ENCODE peak calls at places on chromosomes 6 and 20, in five cellular contexts. A is spleen, I is H1, S is upper lobe of left lung, E is HCT116. J is an unnamed sample. For H3K9me3, the result is how much of the 10 kb centered on the place peaks cover.

GRCh38 chr20:49470922-49471321 is 11.5 kb downstream of the KCNB1 start:
- DNase-seq in A (no peak), I (no peak), S (no peak), E (no peak), J (no peak)

GRCh38 chr6:144647406-144647964 is 362.4 kb downstream of the UTRN start:
- DNase-seq in A (no peak), I (no peak), S (no peak), E (no peak), J (no peak)

GRCh38 chr6:118876201-118876600 is 17.8 kb upstream of the ASF1A start:
- DNase-seq in A (no peak), I (no peak), S (no peak), E (no peak), J (no peak)

GRCh38 chr6:56851104-56851503 is 103.8 kb upstream of the BEND6 start:
- DNase-seq in A (no peak), I (no peak), S (no peak), E (no peak), J (no peak)

GRCh38 chr6:11615214-11615602 is 77.7 kb downstream of the TMEM170B start:
- DNase-seq in A (no peak), I (no peak), S (no peak), E (no peak), J (no peak)

GRCh38 chr6:160249687-160250086 is 8.9 kb downstream of the SLC22A2 start:
- DNase-seq in A (no peak), I (no peak), S (no peak), E (no peak), J (peak)

GRCh38 chr6:127933852-127934840 is 33.3 kb upstream of the THEMIS start:
- DNase-seq in A (no peak), I (no peak), S (no peak), E (no peak), J (no peak)

GRCh38 chr6:43506667-43507471 is 3.3 kb downstream of the LRRC73 start:
- DNase-seq in A (peak), I (peak), S (no peak), E (peak), J (peak)

GRCh38 chr6:129641344-129641743 is 68.6 kb downstream of the ARHGAP18 start:
- DNase-seq in A (no peak), I (no peak), S (no peak), E (peak), J (no peak)

GRCh38 chr20:4016349-4017050 is 1.1 kb upstream of the RNF24 start:
- DNase-seq in A (no peak), I (no peak), S (no peak), E (no peak), J (no peak)

GRCh38 chr6:168111911-168112310 is 32.9 kb upstream of the FRMD1 start:
- DNase-seq in A (peak), I (no peak), S (no peak), E (no peak), J (no peak)

GRCh38 chr6:168016176-168016620 is 18.7 kb downstream of the KIF25 start:
- DNase-seq in A (no peak), I (peak), S (no peak), E (no peak), J (no peak)

GRCh38 chr20:29086938-29087337 is 2170.5 kb upstream of the DEFB115 start:
- DNase-seq in A (peak), I (no peak), S (no peak), E (no peak), J (no peak)
- H3K9me3 ChIP-seq in A (under half), I (under half), S (under half), E (under half), J (under half)

GRCh38 chr6:132286298-132287019 is 114.8 kb downstream of the MOXD1 start:
- DNase-seq in A (no peak), I (no peak), S (no peak), E (no peak), J (peak)
- TF ChIP-seq POLR2AphosphoS5 in A (no peak), I (no peak), S (no peak), E (no peak), J (no peak)

GRCh38 chr6:81023708-81024107 is 728.8 kb downstream of the TENT5A start:
- DNase-seq in A (no peak), I (no peak), S (no peak), E (no peak), J (no peak)
- H3K9me3 ChIP-seq in A (under half), I (under half), S (under half), E (under half), J (under half)

DNA sequence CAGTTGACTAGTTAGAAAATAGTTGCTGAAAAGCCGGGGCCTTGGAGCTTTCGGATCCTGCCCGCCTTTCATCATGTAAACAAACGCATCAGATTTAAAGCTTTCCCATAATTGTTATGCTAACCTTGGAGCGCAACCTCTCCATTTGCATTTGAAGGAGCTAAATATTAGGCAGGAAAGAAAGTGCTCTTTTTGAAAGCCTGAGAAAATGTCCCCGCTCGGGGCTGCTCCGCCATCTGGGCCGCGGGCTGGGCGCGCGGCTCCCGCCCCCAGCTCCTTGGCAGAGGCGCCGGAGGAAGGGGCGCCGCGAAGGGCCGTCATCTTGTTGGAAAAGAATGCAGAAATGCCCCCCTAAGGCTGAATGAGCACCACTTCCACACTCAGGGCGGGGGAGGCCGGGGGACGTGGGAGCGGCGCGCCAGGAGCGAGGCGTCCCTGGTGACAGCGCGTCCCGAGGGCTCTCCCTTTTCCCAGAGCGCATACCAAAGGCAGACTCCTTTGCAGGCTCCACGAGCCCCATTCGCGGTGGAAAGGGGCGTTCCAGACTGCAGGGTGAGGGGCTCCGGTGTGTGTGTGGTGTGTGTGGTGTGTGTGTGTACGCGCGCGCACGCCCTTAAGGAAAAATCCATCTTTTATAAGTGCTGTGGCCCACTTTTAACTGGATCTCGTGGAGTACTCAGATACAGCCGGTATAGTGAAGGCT is 145.6 kb upstream of the ID4 start:
- DNase-seq in A (no peak), I (peak), S (peak), E (no peak), J (no peak)
- TF ChIP-seq POLR2AphosphoS5 in A (peak), I (no peak), S (no peak), E (no peak), J (no peak)

GRCh38 chr20:62822239-62822787 is 5.5 kb downstream of the COL9A3 start:
- DNase-seq in A (no peak), I (peak), S (peak), E (no peak), J (no peak)

GRCh38 chr20:62822788-62823651 is 6.2 kb downstream of the COL9A3 start:
- DNase-seq in A (no peak), I (peak), S (peak), E (peak), J (peak)

GRCh38 chr20:62820962-62821725 is 4.3 kb downstream of the COL9A3 start:
- DNase-seq in A (no peak), I (no peak), S (peak), E (no peak), J (no peak)

GRCh38 chr20:62820208-62820961 is 3.5 kb downstream of the COL9A3 start:
- DNase-seq in A (no peak), I (no peak), S (peak), E (no peak), J (no peak)

DNA sequence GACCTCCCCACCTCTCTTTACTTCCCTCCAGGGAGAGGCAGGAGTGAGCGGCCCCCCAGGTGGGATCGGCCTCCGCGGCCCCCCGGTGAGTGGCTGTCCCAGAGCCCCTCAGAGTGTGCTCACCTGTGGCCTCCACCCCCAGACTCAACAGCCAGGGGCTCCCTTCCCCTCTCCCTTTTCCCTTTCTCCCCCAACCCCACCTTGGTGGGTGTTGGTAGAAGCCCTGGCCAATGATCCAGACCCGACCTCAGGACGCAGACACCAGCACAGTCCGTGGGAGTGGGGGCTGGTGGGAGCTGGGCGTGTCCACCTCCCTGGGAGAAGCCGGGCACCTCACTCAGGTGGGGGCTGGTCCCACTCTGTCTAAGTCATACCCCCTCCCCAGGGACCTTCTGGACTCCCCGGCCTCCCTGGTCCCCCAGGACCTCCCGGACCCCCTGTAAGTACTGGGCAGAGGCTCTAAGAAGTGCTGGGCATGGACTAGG is 4.9 kb downstream of the COL9A3 start:
- DNase-seq in A (no peak), I (no peak), S (peak), E (no peak), J (no peak)
- H3K9me3 ChIP-seq in A (under half), I (under half), S (under half), E (under half), J (under half)

DNA sequence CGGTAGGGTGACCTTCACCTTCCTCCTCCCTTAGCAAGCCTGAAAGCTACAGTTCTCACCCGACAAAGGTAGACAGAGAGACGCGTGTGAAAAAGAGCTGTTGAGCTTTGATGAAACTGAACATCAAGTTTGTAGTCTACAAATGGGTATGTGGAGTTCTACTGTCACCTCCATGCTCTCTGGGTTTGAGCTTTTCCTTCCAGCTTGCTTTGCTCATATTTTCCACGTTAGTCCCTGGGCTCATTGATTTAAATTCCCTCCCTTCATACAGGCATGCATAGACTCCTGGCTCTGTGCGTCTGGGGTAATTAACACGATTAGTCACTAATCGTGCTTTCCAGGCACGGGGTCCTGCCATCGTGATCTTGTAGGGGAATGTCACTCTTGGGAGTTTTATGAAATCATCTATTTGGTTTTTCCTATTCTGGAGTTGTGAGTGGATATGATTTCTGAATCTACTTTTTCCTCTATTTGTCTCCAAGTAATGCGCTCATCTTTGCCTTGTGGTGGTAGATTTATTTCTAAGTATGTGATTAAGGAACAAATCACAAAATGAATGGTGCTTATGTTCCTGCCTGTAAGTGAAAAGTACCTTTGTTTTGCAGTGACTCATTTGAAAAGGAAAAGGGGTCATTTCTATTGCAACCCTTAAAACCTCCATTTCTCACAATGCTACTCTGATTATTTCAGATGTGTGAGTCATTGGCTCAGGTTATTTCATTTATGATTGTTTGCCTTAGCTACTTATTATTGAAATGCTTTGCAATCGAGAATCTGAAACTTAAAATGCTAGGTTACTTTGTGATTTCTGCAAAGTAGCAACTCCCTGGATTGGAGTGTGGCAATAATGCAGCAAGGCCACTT is 154.6 kb downstream of the ZDHHC14 start:
- DNase-seq in A (no peak), I (no peak), S (no peak), E (peak), J (no peak)
- TF ChIP-seq POLR2AphosphoS5 in A (no peak), I (no peak), S (no peak), E (no peak), J (no peak)

GRCh38 chr20:189611-190010 is at the start of gene DEFB128:
- DNase-seq in A (no peak), I (no peak), S (no peak), E (no peak), J (no peak)

GRCh38 chr20:184288-184687 is 5.2 kb downstream of the DEFB128 start:
- DNase-seq in A (no peak), I (no peak), S (no peak), E (no peak), J (no peak)

GRCh38 chr20:187733-188132 is 1.8 kb downstream of the DEFB128 start:
- DNase-seq in A (no peak), I (no peak), S (no peak), E (no peak), J (no peak)
- H3K9me3 ChIP-seq in A (under half), I (under half), S (under half), E (under half), J (under half)

GRCh38 chr6:63392092-63392724 is 72.4 kb upstream of the LGSN start:
- DNase-seq in A (no peak), I (no peak), S (no peak), E (no peak), J (no peak)
- TF ChIP-seq POLR2AphosphoS5 in A (no peak), I (no peak), S (no peak), E (no peak), J (no peak)

GRCh38 chr20:60835883-60836282 is 416.2 kb upstream of the CDH4 start:
- DNase-seq in A (no peak), I (no peak), S (no peak), E (no peak), J (no peak)
- H3K9me3 ChIP-seq in A (under half), I (under half), S (under half), E (under half), J (under half)

J was measured in transverse colon.